ENCODE peak calls at places on chromosomes 5 and 9, in five cellular contexts. E is H1, I is transverse colon, M is GM12878, G is ovary. H is an unnamed sample.

GRCh38 chr5:73448451-73449136 is at the start of gene FOXD1:
- DNase-seq in E (peak), G (peak), I (peak), M (no peak), H (peak)

GRCh38 chr5:151202381-151203139 is 21.3 kb downstream of the CCDC69 start:
- DNase-seq in G (no peak), M (no peak), I (no peak), E (no peak), H (peak)

GRCh38 chr5:149549461-149550266 is 1.6 kb downstream of the CSNK1A1 start:
- DNase-seq in G (no peak), I (peak), M (peak), E (no peak), H (no peak)

GRCh38 chr5:151757233-151758140 is 944 bp downstream of the ATOX1 start:
- DNase-seq in G (no peak), I (no peak), E (no peak), M (no peak), H (no peak)

GRCh38 chr5:35313296-35313695 is 83.0 kb upstream of the PRLR start:
- DNase-seq in G (no peak), E (no peak), I (no peak), M (no peak), H (no peak)

GRCh38 chr5:172443441-172444109 is 10.8 kb downstream of the SH3PXD2B start:
- DNase-seq in G (peak), I (peak), M (no peak), E (no peak), H (peak)

GRCh38 chr5:92559743-92560142 is 1021.3 kb downstream of the NR2F1-AS1 start:
- DNase-seq in M (no peak), G (no peak), E (no peak), I (no peak), H (no peak)

GRCh38 chr5:107783551-107783950 is 112.8 kb upstream of the EFNA5 start:
- DNase-seq in E (no peak), G (no peak), M (no peak), I (no peak), H (no peak)

GRCh38 chr9:100411472-100412270 is 15.3 kb upstream of the MSANTD3 start:
- DNase-seq in I (peak), G (peak), E (peak), M (peak), H (peak)
- TF ChIP-seq EP300 in I (no peak), G (no peak), E (no peak), M (no peak), H (no peak)

GRCh38 chr9:105389789-105390188 is 58.0 kb upstream of the FSD1L start:
- DNase-seq in M (no peak), E (no peak), G (no peak), I (no peak), H (no peak)

GRCh38 chr9:105390901-105391300 is 56.9 kb upstream of the FSD1L start:
- DNase-seq in M (no peak), I (no peak), E (no peak), G (no peak), H (no peak)

DNA sequence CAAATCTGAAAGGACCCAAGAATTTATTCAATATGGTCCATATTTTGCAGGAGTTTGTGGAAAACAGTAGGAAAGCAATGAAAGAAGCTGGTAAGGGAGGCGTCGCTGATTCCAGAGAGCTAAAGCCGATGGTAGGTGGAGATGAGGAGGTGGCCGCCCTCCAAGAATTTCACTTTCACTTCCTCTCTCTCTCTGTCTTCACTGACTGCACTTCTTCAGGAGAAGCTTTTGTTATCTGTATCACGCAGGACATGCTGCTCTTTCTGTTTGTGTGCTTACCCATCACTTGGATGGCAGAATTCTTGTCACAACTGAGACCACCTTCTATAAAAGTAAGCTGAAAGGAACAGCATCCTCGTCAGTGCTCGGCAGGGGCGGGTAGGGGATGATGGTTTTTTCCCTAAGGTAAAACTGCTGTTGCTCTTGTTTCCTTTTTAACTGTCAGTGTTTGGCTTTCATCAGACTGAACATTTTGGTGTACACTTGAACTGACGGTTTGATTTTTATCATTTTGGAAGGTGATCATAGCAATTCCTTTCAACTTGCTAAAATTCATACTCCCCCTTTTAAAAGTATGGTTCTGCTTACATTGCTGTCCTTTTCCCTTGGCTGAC is 62.4 kb upstream of the FSD1L start:
- DNase-seq in G (peak), I (peak), E (no peak), M (peak), H (no peak)
- H3K4me3 ChIP-seq in G (peak), I (peak), E (no peak), M (peak), H (peak)

DNA sequence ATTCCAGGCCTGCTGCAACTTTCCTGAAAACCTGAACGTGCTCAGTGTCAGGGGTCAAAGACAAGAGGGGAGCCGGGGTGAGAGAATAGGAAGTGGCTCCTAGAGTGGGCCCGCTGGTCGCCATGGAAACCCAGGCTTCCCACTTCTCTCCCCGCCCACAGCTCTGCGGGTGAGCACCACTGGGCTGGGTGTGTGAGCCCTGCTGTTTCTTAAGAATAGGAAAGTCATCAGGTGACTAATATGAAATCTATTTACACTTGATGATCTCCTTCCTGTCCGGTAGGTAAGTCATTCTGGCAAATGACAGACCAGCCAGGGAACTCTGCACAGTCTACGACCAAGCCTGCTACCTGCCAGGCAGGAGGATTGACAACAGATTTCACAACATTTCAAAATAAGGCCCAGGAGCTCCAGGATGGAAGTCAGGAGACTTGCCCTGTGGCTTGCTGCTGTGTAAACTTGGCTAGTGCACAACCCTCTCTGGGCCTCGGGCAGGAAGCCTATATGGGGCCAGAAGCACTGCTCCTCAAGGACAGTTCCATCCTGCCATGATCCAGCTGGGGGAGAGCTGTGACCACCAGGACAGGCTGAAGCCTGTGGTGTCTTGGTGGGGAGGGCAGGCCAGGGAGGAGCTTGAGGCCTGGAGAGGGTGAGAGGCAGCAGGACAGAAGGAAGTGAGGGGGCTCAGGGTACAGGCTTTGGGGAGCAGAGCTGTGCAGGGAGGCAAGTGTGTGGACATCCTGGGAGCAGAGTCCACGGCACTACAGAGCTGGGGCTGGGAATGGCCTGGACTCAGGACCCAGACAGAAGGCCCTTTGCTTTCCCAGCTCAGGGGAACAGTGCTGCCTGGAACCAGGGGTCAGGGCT is 60.6 kb downstream of the SHB start:
- DNase-seq in G (no peak), I (peak), E (no peak), M (peak), H (no peak)
- TF ChIP-seq EP300 in G (no peak), I (no peak), E (no peak), M (no peak), H (no peak)

DNA sequence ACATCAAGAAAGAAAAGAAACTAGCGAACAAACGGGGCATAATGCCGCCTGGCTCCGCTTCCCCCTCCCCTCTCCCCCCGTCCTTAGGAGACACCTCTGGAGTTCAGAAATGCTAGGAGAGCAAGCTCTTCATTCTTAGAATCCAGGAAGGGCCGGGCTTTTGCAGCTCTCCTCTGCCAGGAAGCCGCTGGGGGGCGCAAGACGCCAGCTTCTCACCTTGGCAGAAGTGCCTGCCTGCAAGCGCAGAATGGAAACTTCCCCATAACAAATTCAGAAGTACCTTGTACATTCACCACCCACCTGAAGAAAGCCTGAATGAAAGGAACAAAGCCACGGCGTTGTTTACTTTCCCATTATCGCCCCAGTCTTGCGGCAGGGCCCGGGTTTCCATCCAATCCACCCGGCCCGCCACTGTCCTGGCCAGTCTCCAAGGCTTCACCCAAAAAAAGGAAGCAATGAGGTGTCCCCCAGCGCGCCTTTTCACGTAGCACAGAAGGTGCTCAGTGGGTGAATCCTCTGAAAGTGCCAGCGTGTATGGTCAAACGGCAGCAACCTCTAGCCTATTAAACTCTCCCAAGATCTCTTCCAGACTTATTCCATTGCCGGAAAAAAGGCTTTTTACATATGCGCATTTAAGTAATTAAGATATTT is 1.7 kb upstream of the GADD45G start:
- DNase-seq in E (peak), I (peak), M (peak), G (peak), H (peak)
- H3K4me3 ChIP-seq in E (peak), I (peak), M (peak), G (peak), H (peak)

GRCh38 chr5:181243521-181244307 is at the start of gene RACK1:
- DNase-seq in G (peak), I (peak), M (peak), E (peak), H (peak)
- TF ChIP-seq EP300 in G (no peak), I (no peak), M (no peak), E (peak), H (no peak)

H was measured in upper lobe of left lung.